ENCODE peak calls at places on chromosomes 4 and X, in five cellular contexts. B is pancreas; X is CD4-positive, alpha-beta T cell; G is Panc1; C is body of pancreas. Z is an unnamed sample.

GRCh38 chr4:111178231-111178630 is 555.4 kb upstream of the PITX2 start:
- DNase-seq in C (no peak), X (no peak), B (no peak), G (no peak), Z (no peak)

GRCh38 chr4:96170198-96170597 is 330.3 kb downstream of the PDHA2 start:
- DNase-seq in X (no peak), B (peak; percentile 32), C (no peak), G (no peak), Z (no peak)

GRCh38 chrX:53422915-53423268 is 219 bp downstream of the RIBC1 start:
- DNase-seq in G (no peak), B (no peak), X (no peak), C (no peak), Z (no peak)

GRCh38 chr4:55742655-55743191 is 76.9 kb upstream of the EXOC1L start:
- DNase-seq in X (no peak), B (peak; percentile 39), G (no peak), C (no peak), Z (no peak)

GRCh38 chr4:99180367-99181169 is 36.5 kb upstream of the ADH4 start:
- DNase-seq in C (peak; percentile 36), X (no peak), B (no peak), G (no peak), Z (no peak)

GRCh38 chrX:142251665-142252064 is 46.6 kb upstream of the MAGEC2 start:
- DNase-seq in G (peak; percentile 7), C (no peak), X (no peak), B (no peak), Z (no peak)

GRCh38 chrX:44952329-44953027 is 79.5 kb downstream of the KDM6A start:
- DNase-seq in B (no peak), C (no peak), X (no peak), G (no peak), Z (no peak)

GRCh38 chr4:173490817-173491518 is 39.1 kb downstream of the HAND2 start:
- DNase-seq in X (no peak), C (peak; percentile 34), B (no peak), G (no peak), Z (no peak)

GRCh38 chrX:2691543-2692220 is 587 bp downstream of the CD99 start:
- DNase-seq in X (no peak), C (peak; percentile 46), G (no peak), B (no peak), Z (no peak)

GRCh38 chr4:154928640-154929257 is 147.7 kb downstream of the RBM46 start:
- DNase-seq in G (no peak), C (peak; percentile 8), B (no peak), X (no peak), Z (no peak)

GRCh38 chrX:51641421-51642021 is 22.8 kb upstream of the CENPVL3 start:
- DNase-seq in G (peak; percentile 5), C (peak; percentile 22), X (no peak), B (no peak), Z (no peak)

GRCh38 chrX:9327747-9328145 is 137.1 kb upstream of the TBL1X start:
- DNase-seq in C (no peak), G (no peak), B (no peak), X (no peak), Z (no peak)

GRCh38 chr4:12724520-12724919 is 759.6 kb downstream of the RAB28 start:
- DNase-seq in B (no peak), G (no peak), C (no peak), X (no peak), Z (no peak)

GRCh38 chr4:168362025-168362401 is 43.5 kb upstream of the DDX60 start:
- DNase-seq in C (no peak), X (no peak), G (no peak), B (peak; percentile 19), Z (no peak)

GRCh38 chr4:138935-139334 is 14.6 kb downstream of the ZNF718 start:
- DNase-seq in X (no peak), G (no peak), C (no peak), B (no peak), Z (no peak)
- H3K9me3 ChIP-seq in X (peaks cover 96% of the 10 kb centered on the region), G (peaks cover 81% of the 10 kb centered on the region), C (peaks cover 37% of the 10 kb centered on the region), B (no peaks in the 10 kb centered on the region), Z (peaks cover 27% of the 10 kb centered on the region)

DNA sequence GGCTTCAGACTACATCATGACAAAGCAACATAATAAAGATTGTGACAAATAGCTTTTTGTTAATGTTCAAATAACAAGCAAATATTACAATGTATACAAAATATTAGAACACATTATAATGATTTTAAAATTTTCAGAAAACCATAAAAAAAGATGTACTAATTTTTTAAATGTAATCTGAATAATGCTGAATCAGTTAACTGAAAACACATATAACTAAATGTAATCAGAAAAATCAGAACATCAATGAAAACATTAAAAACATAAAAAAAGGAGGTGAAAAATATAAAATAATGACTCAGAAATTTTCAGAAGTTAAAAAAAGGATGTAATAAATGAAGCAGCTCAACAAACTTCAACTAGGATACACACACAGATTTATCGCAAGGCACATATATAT is 53.5 kb downstream of the ZNF721 start:
- DNase-seq in G (no peak), X (no peak), B (no peak), C (no peak), Z (no peak)
- H3K9me3 ChIP-seq in G (peaks cover 75% of the 10 kb centered on the region), X (peaks cover 99% of the 10 kb centered on the region), B (peaks cover 28% of the 10 kb centered on the region), C (peaks cover 80% of the 10 kb centered on the region), Z (peaks cover 55% of the 10 kb centered on the region)

DNA sequence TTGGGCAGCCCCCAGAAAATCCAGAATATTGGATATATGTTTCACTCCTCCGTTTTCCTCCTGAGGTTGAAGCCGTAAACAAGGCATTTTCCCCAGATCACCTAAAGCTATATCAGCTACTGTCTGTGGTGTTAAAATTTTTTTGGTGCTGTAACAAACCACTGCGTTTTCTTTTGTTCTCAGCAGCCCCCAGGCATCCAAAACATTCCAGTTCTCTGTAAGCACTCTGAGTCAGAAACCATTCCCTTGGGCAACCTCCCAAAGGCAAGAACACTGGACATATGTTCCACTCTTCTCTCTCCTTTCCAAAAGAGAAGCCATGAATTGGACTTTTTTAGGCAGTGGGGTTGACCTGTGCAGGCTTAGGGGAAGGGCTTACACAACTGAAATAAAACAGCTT is 310.9 kb downstream of the MID1IP1 start:
- DNase-seq in X (no peak), C (no peak), G (no peak), B (no peak), Z (no peak)
- H3K9me3 ChIP-seq in X (peaks cover 9% of the 10 kb centered on the region), C (no peaks in the 10 kb centered on the region), G (no peaks in the 10 kb centered on the region), B (no peaks in the 10 kb centered on the region), Z (no peaks in the 10 kb centered on the region)

GRCh38 chr4:114839986-114840385 is 241.4 kb downstream of the UGT8 start:
- DNase-seq in G (no peak), X (no peak), C (no peak), B (no peak), Z (no peak)
- H3K9me3 ChIP-seq in G (no peaks in the 10 kb centered on the region), X (no peaks in the 10 kb centered on the region), C (no peaks in the 10 kb centered on the region), B (no peaks in the 10 kb centered on the region), Z (no peaks in the 10 kb centered on the region)

DNA sequence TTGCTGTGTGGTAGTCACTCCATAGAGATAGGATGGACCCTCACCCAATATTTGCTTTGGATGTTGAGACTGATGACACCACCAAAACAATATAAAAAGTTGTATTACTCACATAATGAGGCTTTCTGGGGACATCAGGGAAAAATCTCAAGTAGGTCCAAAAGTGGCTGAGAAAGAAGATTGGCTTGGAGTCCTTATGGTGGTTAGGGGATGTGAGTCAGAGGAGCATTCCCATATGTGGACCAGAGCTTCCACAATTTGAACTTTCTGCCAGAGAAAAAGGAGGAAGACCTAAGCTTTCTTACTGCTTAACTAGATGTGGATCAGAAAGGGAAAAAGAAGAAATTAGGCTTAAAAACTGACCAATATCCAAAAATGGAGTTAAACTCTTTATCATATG is 460.5 kb downstream of the SH3BGRL start:
- DNase-seq in C (no peak), B (no peak), X (no peak), G (no peak), Z (no peak)
- H3K9me3 ChIP-seq in C (no peaks in the 10 kb centered on the region), B (no peaks in the 10 kb centered on the region), X (no peaks in the 10 kb centered on the region), G (no peaks in the 10 kb centered on the region), Z (no peaks in the 10 kb centered on the region)

DNA sequence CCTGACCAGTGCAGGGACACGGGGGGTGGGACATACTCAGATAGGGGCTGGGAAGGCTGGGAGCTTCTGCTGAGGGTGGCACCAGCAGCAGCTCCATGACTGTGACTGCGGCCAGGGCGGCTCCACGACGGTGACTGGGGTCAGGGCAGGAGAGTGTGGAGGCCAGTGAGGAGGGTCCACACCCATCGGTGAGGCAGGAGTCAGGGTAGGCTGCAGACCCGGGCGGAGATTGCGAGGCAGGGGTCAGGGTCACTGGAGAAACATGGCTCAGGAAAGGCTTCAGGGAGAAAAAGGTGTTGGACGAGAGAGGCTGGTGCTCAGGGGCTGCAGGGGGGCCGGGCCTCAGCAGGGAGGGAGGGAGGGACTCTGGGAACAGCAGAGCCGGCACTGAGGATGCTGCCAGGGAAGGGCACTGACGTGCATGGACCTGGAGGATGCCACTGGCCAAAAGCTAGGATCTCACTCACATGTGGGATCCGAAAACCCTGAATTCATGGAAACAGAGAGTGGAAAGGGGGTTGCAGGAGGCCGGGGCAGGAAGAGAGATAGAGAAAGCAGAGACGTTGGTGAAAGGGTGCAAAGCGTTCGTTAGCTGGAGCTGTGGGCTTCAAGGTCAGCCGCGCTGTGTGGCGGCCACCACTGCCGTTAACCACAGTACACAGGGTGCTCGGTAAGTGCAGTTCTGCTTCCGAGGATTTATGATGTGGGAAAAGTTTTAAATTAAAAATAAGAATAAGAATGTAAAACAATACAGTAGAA is 22.0 kb downstream of the ATP5ME start:
- DNase-seq in G (no peak), C (no peak), B (no peak), X (no peak), Z (no peak)
- H3K9me3 ChIP-seq in G (no peaks in the 10 kb centered on the region), C (no peaks in the 10 kb centered on the region), B (no peaks in the 10 kb centered on the region), X (no peaks in the 10 kb centered on the region), Z (no peaks in the 10 kb centered on the region)

GRCh38 chrX:155761185-155761584 is 120.0 kb upstream of the VAMP7 start:
- DNase-seq in X (no peak), B (no peak), C (no peak), G (no peak), Z (no peak)
- H3K9me3 ChIP-seq in X (no peaks in the 10 kb centered on the region), B (no peaks in the 10 kb centered on the region), C (no peaks in the 10 kb centered on the region), G (no peaks in the 10 kb centered on the region), Z (no peaks in the 10 kb centered on the region)

GRCh38 chr4:53832549-53832948 is 231.9 kb downstream of the CHIC2 start:
- DNase-seq in B (no peak), X (no peak), C (no peak), G (no peak), Z (no peak)
- H3K9me3 ChIP-seq in B (no peaks in the 10 kb centered on the region), X (peaks cover 21% of the 10 kb centered on the region), C (peaks cover 6% of the 10 kb centered on the region), G (no peaks in the 10 kb centered on the region), Z (no peaks in the 10 kb centered on the region)